ENCODE peak calls at places on chromosomes 11 and 22, in nine cellular contexts. S is activated CD4-positive, alpha-beta T cell treated with anti-CD3 and anti-CD28 coated beads, Interleukin-2, amount 50 U/mL, for 24 hours; X is uterus; I is lower lobe of right lung; P is cerebellum; W is stimulated activated CD8-positive, alpha-beta memory T cell treated with anti-CD3 and anti-CD28 coated beads, Interleukin-15, amount 100 ng/mL, for 4 hours; Z is activated T-cell treated with anti-CD3 and anti-CD28 coated beads for 48 hours; E is stimulated activated CD4-positive, alpha-beta T cell treated with anti-CD3 and anti-CD28 coated beads, Interleukin-1b, Interleukin-23, amount 100 ng/mL, for 24 hours; B is RWPE1. D is an unnamed sample.

GRCh38 chr11:113840932-113841664 is 34.3 kb downstream of the USP28 start:
- DNase-seq in S (no peak), X (no peak), I (no peak), P (no peak), W (no peak), Z (no peak), E (no peak), B (no peak), D (no peak)

GRCh38 chr22:23069502-23070357 is 589 bp upstream of the GNAZ start:
- DNase-seq in S (peak), X (peak), I (peak), P (peak), W (peak), Z (peak), E (peak), B (peak), D (peak)

GRCh38 chr11:116052603-116053537 is 548.7 kb upstream of the CADM1 start:
- DNase-seq in S (no peak), X (no peak), I (no peak), P (no peak), W (no peak), Z (no peak), E (no peak), B (no peak), D (no peak)

GRCh38 chr11:43834291-43834690 is 46.3 kb upstream of the ALKBH3 start:
- DNase-seq in S (no peak), X (no peak), I (no peak), P (peak), W (no peak), Z (no peak), E (no peak), B (no peak), D (no peak)

GRCh38 chr11:85866137-85866827 is 11.1 kb downstream of the CCDC83 start:
- DNase-seq in S (no peak), X (no peak), I (no peak), P (no peak), W (no peak), Z (no peak), E (no peak), B (no peak), D (no peak)

GRCh38 chr11:63999349-64000025 is 13.2 kb downstream of the OTUB1 start:
- DNase-seq in S (peak), X (peak), I (peak), P (no peak), W (peak), Z (peak), E (peak), B (peak), D (peak)

GRCh38 chr22:19120829-19121630 is 1.2 kb downstream of the DGCR2 start:
- DNase-seq in S (no peak), X (no peak), I (peak), P (peak), W (no peak), Z (peak), E (no peak), B (peak), D (no peak)

GRCh38 chr11:72224587-72225410 is at the start of gene INPPL1:
- DNase-seq in S (no peak), X (peak), I (peak), P (no peak), W (no peak), Z (no peak), E (peak), B (no peak), D (no peak)

GRCh38 chr11:9626778-9627394 is 37.0 kb upstream of the SWAP70 start:
- DNase-seq in S (no peak), X (no peak), I (no peak), P (no peak), W (no peak), Z (no peak), E (no peak), B (no peak), D (no peak)

D was measured in GM12891.